ENCODE peak calls at places on chromosomes 1 and 21, in six cellular contexts. K is activated CD8-positive, alpha-beta T cell treated with anti-CD3 and anti-CD28 coated beads for 36 hours; C is BE2C; X is mesothelial cell of epicardium; D is prostate gland; I is GM12865. A is an unnamed sample.

GRCh38 chr1:151251656-151252470 is 2.7 kb upstream of the PSMD4 start:
- DNase-seq in K (peak), D (peak), X (peak), C (peak), I (peak), A (peak)

GRCh38 chr1:20662110-20662475 is 924 bp upstream of the DDOST start:
- DNase-seq in C (no peak), K (no peak), D (no peak), X (no peak), I (no peak), A (no peak)

GRCh38 chr1:20480261-20481157 is 5.5 kb downstream of the CAMK2N1 start:
- DNase-seq in I (no peak), D (no peak), C (no peak), X (no peak), K (no peak), A (no peak)

GRCh38 chr1:41783189-41783639 is 135.5 kb downstream of the HIVEP3 start:
- DNase-seq in X (no peak), K (peak), C (no peak), D (peak), I (no peak), A (no peak)

GRCh38 chr1:234874291-234875288 is 254.0 kb downstream of the TOMM20 start:
- DNase-seq in X (no peak), D (no peak), C (no peak), K (no peak), I (no peak), A (no peak)

GRCh38 chr1:29785137-29785527 is 548.8 kb downstream of the PTPRU start:
- DNase-seq in K (no peak), C (no peak), I (no peak), D (peak), X (no peak), A (no peak)

GRCh38 chr1:184387871-184388670 is 1.2 kb downstream of the C1orf21 start:
- DNase-seq in C (peak), I (peak), D (peak), K (peak), X (no peak), A (no peak)

GRCh38 chr1:224160171-224160682 is 22.8 kb upstream of the DEGS1 start:
- DNase-seq in I (no peak), X (no peak), C (no peak), K (no peak), D (no peak), A (no peak)

GRCh38 chr1:22886211-22886610 is 86.5 kb downstream of the LACTBL1 start:
- DNase-seq in K (no peak), I (no peak), C (no peak), X (no peak), D (no peak), A (no peak)

GRCh38 chr21:15160136-15160535 is 95.3 kb upstream of the NRIP1 start:
- DNase-seq in X (no peak), I (no peak), C (no peak), K (no peak), D (no peak), A (no peak)

GRCh38 chr1:181592261-181592859 is 109.0 kb downstream of the CACNA1E start:
- DNase-seq in K (no peak), C (no peak), X (no peak), I (no peak), D (no peak), A (no peak)

GRCh38 chr1:181588631-181589030 is 105.3 kb downstream of the CACNA1E start:
- DNase-seq in K (no peak), C (no peak), X (no peak), D (no peak), I (no peak), A (no peak)

GRCh38 chr1:181583598-181583997 is 100.3 kb downstream of the CACNA1E start:
- DNase-seq in D (no peak), I (no peak), K (no peak), X (no peak), C (no peak), A (no peak)

GRCh38 chr1:181593042-181593441 is 109.7 kb downstream of the CACNA1E start:
- DNase-seq in I (no peak), K (no peak), C (no peak), D (no peak), X (no peak), A (no peak)

DNA sequence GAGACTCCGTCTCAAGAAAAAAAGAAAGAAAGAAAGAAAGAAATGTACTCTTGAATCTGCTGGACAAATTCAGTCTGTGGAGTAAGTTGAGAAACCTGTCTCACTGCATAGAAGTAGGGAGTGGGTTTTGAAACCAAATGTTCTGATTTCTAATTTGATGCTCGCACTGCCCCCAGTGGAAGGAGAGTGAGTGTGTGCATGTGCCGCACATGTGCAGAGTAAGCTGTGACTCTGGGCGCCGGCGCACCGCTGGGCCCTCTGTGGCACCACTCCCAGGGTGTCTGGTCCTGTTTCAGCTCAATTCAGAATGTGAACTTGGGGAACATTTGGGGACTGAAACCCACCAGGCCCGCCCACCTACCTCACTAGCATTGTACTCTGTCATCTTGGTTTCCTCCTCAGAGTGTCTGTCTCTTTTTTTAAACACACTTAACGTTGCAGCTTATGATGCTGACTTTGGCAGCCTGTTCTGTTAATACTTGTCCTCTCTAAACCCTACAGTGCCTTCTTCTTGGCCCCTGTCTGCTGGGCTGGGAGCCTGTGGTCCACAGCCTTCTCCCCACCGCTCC is 104.6 kb downstream of the CACNA1E start:
- DNase-seq in K (peak), D (no peak), X (no peak), C (peak), I (peak), A (no peak)
- TF ChIP-seq CTCF in K (no peak), D (no peak), X (no peak), C (peak), I (peak), A (peak)

DNA sequence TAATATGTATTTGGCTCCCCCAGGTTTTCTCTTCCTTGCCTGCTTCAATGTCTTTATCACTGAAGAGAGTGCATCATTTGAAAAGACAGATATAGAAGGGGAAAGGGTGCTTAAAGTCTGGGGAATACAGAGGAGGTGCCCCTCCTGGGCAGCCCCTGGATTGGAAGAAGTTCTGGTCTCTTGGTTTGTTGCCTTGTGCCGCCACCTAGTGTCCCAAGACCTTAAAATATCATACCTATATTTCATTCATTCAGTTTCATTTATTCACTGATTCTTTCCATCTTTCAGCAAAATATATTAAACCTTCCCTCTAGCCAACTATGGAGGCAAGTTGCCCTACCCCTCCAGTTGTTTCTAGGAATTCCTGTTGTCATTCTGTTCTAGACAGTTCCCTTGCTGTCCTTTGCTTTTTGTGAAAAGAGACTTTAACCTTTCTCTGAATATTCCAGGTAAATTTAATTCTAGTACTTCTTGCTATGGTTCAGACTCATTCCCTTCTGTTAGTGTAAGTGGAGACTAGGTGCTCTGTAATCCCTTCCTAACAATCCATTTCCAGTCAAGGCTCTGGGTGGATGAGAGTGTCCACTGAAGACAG is 56.1 kb downstream of the MEF2D start:
- DNase-seq in C (peak), X (no peak), D (no peak), K (peak), I (peak), A (no peak)
- TF ChIP-seq CTCF in C (peak), X (peak), D (no peak), K (peak), I (peak), A (peak)

GRCh38 chr1:205672395-205672889 is 7.9 kb downstream of the SLC45A3 start:
- DNase-seq in C (no peak), I (no peak), D (no peak), K (no peak), X (no peak), A (no peak)
- TF ChIP-seq CTCF in C (no peak), I (no peak), D (no peak), K (no peak), X (no peak), A (no peak)

GRCh38 chr1:36514501-36514900 is 31.8 kb upstream of the CSF3R start:
- DNase-seq in K (no peak), C (no peak), D (no peak), X (no peak), I (no peak), A (no peak)
- TF ChIP-seq CTCF in K (no peak), C (no peak), D (no peak), X (no peak), I (no peak), A (no peak)

GRCh38 chr1:248239478-248239877 is 8.3 kb downstream of the OR2M4 start:
- DNase-seq in C (no peak), X (no peak), I (no peak), K (no peak), D (no peak), A (no peak)

GRCh38 chr1:248243204-248243603 is 12.0 kb downstream of the OR2M4 start:
- DNase-seq in C (peak), X (no peak), I (peak), K (peak), D (no peak), A (no peak)
- TF ChIP-seq CTCF in C (peak), X (no peak), I (peak), K (peak), D (no peak), A (peak)

DNA sequence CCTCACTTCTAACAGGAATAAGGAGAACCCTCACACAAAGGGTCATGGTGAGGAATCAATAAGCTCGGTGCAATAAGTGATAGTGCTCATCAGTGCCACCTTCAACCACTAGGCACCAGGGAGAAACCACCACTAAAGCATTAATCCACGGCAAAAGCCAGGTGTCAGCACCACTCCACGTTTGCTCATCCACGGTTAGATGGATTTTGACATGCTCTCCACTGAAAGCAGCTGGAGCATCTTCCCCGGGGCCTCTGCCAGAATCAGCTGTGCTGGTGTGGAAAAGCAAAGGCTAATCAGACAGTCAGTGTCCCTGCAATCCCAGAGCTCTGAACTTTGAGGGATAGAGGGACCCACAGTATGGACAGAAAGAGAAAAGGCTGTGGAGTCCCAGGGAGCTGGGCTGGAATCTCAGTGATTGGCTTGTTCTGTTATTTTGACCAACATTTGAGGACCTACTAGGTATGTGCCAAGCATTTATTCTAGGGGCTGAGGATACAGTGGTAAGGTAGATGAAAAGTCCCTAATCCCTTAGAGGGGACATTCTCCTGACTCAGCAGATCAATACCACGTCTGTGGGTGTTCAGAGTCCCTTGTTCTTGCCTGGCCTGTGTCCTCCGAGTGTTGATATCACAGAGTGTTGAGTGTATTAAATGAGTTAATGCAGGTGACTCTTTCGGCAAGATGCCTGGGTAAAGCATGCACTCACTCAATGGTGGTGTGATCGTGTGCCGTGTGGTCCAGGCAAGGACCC is 41.3 kb downstream of the FHAD1 start:
- DNase-seq in X (no peak), I (no peak), D (no peak), K (no peak), C (no peak), A (no peak)
- TF ChIP-seq CTCF in X (no peak), I (no peak), D (peak), K (no peak), C (no peak), A (no peak)

GRCh38 chr1:91161749-91162148 is 139.9 kb upstream of the ZNF644 start:
- DNase-seq in I (no peak), C (no peak), D (peak), X (no peak), K (no peak), A (no peak)

GRCh38 chr1:91165033-91165654 is 143.3 kb upstream of the ZNF644 start:
- DNase-seq in K (peak), I (peak), X (peak), C (peak), D (peak), A (peak)

GRCh38 chr1:91170571-91170970 is 148.7 kb upstream of the ZNF644 start:
- DNase-seq in C (no peak), D (no peak), K (no peak), I (no peak), X (no peak), A (no peak)

GRCh38 chr1:91162613-91163012 is 140.8 kb upstream of the ZNF644 start:
- DNase-seq in C (no peak), X (no peak), K (no peak), I (no peak), D (no peak), A (no peak)

GRCh38 chr1:91166106-91166712 is 144.4 kb upstream of the ZNF644 start:
- DNase-seq in C (peak), K (peak), I (peak), D (no peak), X (no peak), A (no peak)
- TF ChIP-seq CTCF in C (peak), K (peak), I (peak), D (peak), X (peak), A (peak)

DNA sequence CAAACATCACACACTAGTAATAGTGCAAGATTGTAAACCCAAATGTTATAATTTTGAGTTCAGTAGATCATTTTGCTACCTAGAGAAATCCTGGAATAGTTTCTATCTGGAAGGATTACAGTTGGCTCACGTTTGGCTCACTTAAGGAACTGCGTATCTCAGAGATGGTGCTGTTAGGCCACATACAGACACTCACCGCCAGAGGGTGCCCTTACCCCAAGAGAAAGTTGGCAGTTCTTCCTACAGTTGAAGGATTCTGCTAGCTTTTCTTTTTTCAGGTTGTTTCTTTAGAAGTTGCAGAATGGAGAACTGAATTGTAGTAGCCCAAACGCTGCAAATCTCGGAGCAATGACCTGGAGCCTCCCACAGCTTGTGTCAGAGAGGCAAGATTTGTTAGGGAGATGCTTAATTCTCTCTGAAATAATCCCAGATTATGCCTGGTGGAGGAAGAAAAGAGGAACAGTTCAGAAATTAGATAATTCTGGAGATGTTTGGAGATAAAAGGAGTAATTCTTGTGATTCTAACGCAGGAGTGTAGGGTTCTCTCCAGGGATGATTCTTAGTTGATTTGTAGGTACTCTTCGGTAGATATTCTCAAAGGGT is 87.9 kb upstream of the PAPPA2 start:
- DNase-seq in D (peak), K (peak), X (peak), I (peak), C (peak), A (peak)
- TF ChIP-seq CTCF in D (peak), K (peak), X (peak), I (peak), C (peak), A (peak)